ENCODE peak calls at places on chromosomes 5 and 9, in ten cellular contexts. One of them, this sample, is unnamed.

GRCh38 chr9:95732803-95733686 is 142.4 kb upstream of the ERCC6L2 start:
- ATAC-seq in esophagus mucosa: no peak
- ATAC-seq in lower lobe of right lung: no peak
- ATAC-seq in activated naive CD8-positive, alpha-beta T cell treated with anti-CD3 and anti-CD28 coated beads, Interleukin-2, amount 50 U/mL, for 24 hours: peak; percentile 56
- ATAC-seq in psoas muscle: no peak
- ATAC-seq in body of pancreas: no peak
- ATAC-seq in CD4-positive, alpha-beta T cell: no peak
- ATAC-seq in T-helper 17 cell: no peak
- ATAC-seq in CD4-positive, CD25-positive, alpha-beta regulatory T cell: no peak
- ATAC-seq in IMR-90: peak; percentile 35
- ATAC-seq in this sample: no peak

GRCh38 chr9:129569506-129570449 is 51.1 kb downstream of the C9orf50 start:
- ATAC-seq in esophagus mucosa: peak; percentile 32
- ATAC-seq in lower lobe of right lung: peak; percentile 34
- ATAC-seq in activated naive CD8-positive, alpha-beta T cell treated with anti-CD3 and anti-CD28 coated beads, Interleukin-2, amount 50 U/mL, for 24 hours: no peak
- ATAC-seq in psoas muscle: peak; percentile 61
- ATAC-seq in body of pancreas: peak; percentile 62
- ATAC-seq in CD4-positive, alpha-beta T cell: no peak
- ATAC-seq in T-helper 17 cell: peak; percentile 39
- ATAC-seq in CD4-positive, CD25-positive, alpha-beta regulatory T cell: no peak
- ATAC-seq in IMR-90: no peak
- ATAC-seq in this sample: peak; percentile 43

GRCh38 chr5:39489263-39489662 is 64.5 kb upstream of the DAB2 start:
- ATAC-seq in esophagus mucosa: no peak
- ATAC-seq in lower lobe of right lung: no peak
- ATAC-seq in activated naive CD8-positive, alpha-beta T cell treated with anti-CD3 and anti-CD28 coated beads, Interleukin-2, amount 50 U/mL, for 24 hours: no peak
- ATAC-seq in psoas muscle: no peak
- ATAC-seq in body of pancreas: no peak
- ATAC-seq in CD4-positive, alpha-beta T cell: no peak
- ATAC-seq in T-helper 17 cell: no peak
- ATAC-seq in CD4-positive, CD25-positive, alpha-beta regulatory T cell: no peak
- ATAC-seq in IMR-90: no peak
- ATAC-seq in this sample: no peak

GRCh38 chr5:10441992-10442435 is 335 bp downstream of the ROPN1L start:
- ATAC-seq in esophagus mucosa: peak; percentile 49
- ATAC-seq in lower lobe of right lung: peak; percentile 69
- ATAC-seq in activated naive CD8-positive, alpha-beta T cell treated with anti-CD3 and anti-CD28 coated beads, Interleukin-2, amount 50 U/mL, for 24 hours: peak; percentile 42
- ATAC-seq in psoas muscle: peak; percentile 63
- ATAC-seq in body of pancreas: peak; percentile 48
- ATAC-seq in CD4-positive, alpha-beta T cell: peak; percentile 53
- ATAC-seq in T-helper 17 cell: peak; percentile 61
- ATAC-seq in CD4-positive, CD25-positive, alpha-beta regulatory T cell: peak; percentile 39
- ATAC-seq in IMR-90: peak; percentile 61
- ATAC-seq in this sample: peak; percentile 77

GRCh38 chr5:159905496-159905895 is 10.8 kb upstream of the ADRA1B start:
- ATAC-seq in esophagus mucosa: peak; percentile 87
- ATAC-seq in lower lobe of right lung: no peak
- ATAC-seq in activated naive CD8-positive, alpha-beta T cell treated with anti-CD3 and anti-CD28 coated beads, Interleukin-2, amount 50 U/mL, for 24 hours: peak; percentile 59
- ATAC-seq in psoas muscle: no peak
- ATAC-seq in body of pancreas: no peak
- ATAC-seq in CD4-positive, alpha-beta T cell: no peak
- ATAC-seq in T-helper 17 cell: no peak
- ATAC-seq in CD4-positive, CD25-positive, alpha-beta regulatory T cell: no peak
- ATAC-seq in IMR-90: peak; percentile 86
- ATAC-seq in this sample: peak; percentile 74

GRCh38 chr5:159601216-159601615 is 270.9 kb upstream of the IL12B start:
- ATAC-seq in esophagus mucosa: no peak
- ATAC-seq in lower lobe of right lung: no peak
- ATAC-seq in activated naive CD8-positive, alpha-beta T cell treated with anti-CD3 and anti-CD28 coated beads, Interleukin-2, amount 50 U/mL, for 24 hours: no peak
- ATAC-seq in psoas muscle: no peak
- ATAC-seq in body of pancreas: no peak
- ATAC-seq in CD4-positive, alpha-beta T cell: no peak
- ATAC-seq in T-helper 17 cell: no peak
- ATAC-seq in CD4-positive, CD25-positive, alpha-beta regulatory T cell: no peak
- ATAC-seq in IMR-90: no peak
- ATAC-seq in this sample: no peak

GRCh38 chr5:76737131-76737556 is 21.2 kb downstream of the F2R start:
- ATAC-seq in esophagus mucosa: no peak
- ATAC-seq in lower lobe of right lung: no peak
- ATAC-seq in activated naive CD8-positive, alpha-beta T cell treated with anti-CD3 and anti-CD28 coated beads, Interleukin-2, amount 50 U/mL, for 24 hours: no peak
- ATAC-seq in psoas muscle: no peak
- ATAC-seq in body of pancreas: no peak
- ATAC-seq in CD4-positive, alpha-beta T cell: no peak
- ATAC-seq in T-helper 17 cell: no peak
- ATAC-seq in CD4-positive, CD25-positive, alpha-beta regulatory T cell: no peak
- ATAC-seq in IMR-90: no peak
- ATAC-seq in this sample: peak; percentile 1

GRCh38 chr9:4422495-4422894 is 67.8 kb upstream of the SLC1A1 start:
- ATAC-seq in esophagus mucosa: no peak
- ATAC-seq in lower lobe of right lung: no peak
- ATAC-seq in activated naive CD8-positive, alpha-beta T cell treated with anti-CD3 and anti-CD28 coated beads, Interleukin-2, amount 50 U/mL, for 24 hours: no peak
- ATAC-seq in psoas muscle: no peak
- ATAC-seq in body of pancreas: no peak
- ATAC-seq in CD4-positive, alpha-beta T cell: peak; percentile 81
- ATAC-seq in T-helper 17 cell: peak; percentile 61
- ATAC-seq in CD4-positive, CD25-positive, alpha-beta regulatory T cell: no peak
- ATAC-seq in IMR-90: no peak
- ATAC-seq in this sample: no peak

GRCh38 chr9:137411260-137411659 is 11.7 kb downstream of the EXD3 start:
- ATAC-seq in esophagus mucosa: peak; percentile 5
- ATAC-seq in lower lobe of right lung: peak; percentile 1
- ATAC-seq in activated naive CD8-positive, alpha-beta T cell treated with anti-CD3 and anti-CD28 coated beads, Interleukin-2, amount 50 U/mL, for 24 hours: no peak
- ATAC-seq in psoas muscle: no peak
- ATAC-seq in body of pancreas: peak; percentile 5
- ATAC-seq in CD4-positive, alpha-beta T cell: no peak
- ATAC-seq in T-helper 17 cell: no peak
- ATAC-seq in CD4-positive, CD25-positive, alpha-beta regulatory T cell: no peak
- ATAC-seq in IMR-90: no peak
- ATAC-seq in this sample: no peak

This sample was measured in SK-N-SH treated with all-trans-retinoic acid at 6 μM for 48 hours.